ENCODE peak calls at places on chromosomes 4 and X, in six cellular contexts. One of them, this sample, is unnamed.

GRCh38 chrX:103628386-103629290 is at the start of gene TCEAL1:
- DNase-seq in brain microvascular endothelial cell: peak; percentile 12
- DNase-seq in HCT116: no peak
- DNase-seq in dorsolateral prefrontal cortex: peak; percentile 73
- DNase-seq in CD8-positive, alpha-beta T cell: peak; percentile 3
- DNase-seq in A549: no peak
- DNase-seq in this sample: no peak

GRCh38 chr4:112007361-112007760 is 137.9 kb upstream of the FAM241A start:
- DNase-seq in brain microvascular endothelial cell: no peak
- DNase-seq in HCT116: no peak
- DNase-seq in dorsolateral prefrontal cortex: no peak
- DNase-seq in CD8-positive, alpha-beta T cell: no peak
- DNase-seq in A549: no peak
- DNase-seq in this sample: no peak

GRCh38 chr4:124931050-124931449 is 218.5 kb upstream of the ANKRD50 start:
- DNase-seq in brain microvascular endothelial cell: peak; percentile 51
- DNase-seq in HCT116: no peak
- DNase-seq in dorsolateral prefrontal cortex: no peak
- DNase-seq in CD8-positive, alpha-beta T cell: no peak
- DNase-seq in A549: no peak
- DNase-seq in this sample: no peak

GRCh38 chr4:77699731-77700210 is 94.2 kb downstream of the CXCL13 start:
- DNase-seq in brain microvascular endothelial cell: peak; percentile 83
- DNase-seq in HCT116: no peak
- DNase-seq in dorsolateral prefrontal cortex: no peak
- DNase-seq in CD8-positive, alpha-beta T cell: no peak
- DNase-seq in A549: no peak
- DNase-seq in this sample: peak; percentile 26

GRCh38 chr4:24971192-24971591 is 58.4 kb upstream of the CCDC149 start:
- DNase-seq in brain microvascular endothelial cell: no peak
- DNase-seq in HCT116: no peak
- DNase-seq in dorsolateral prefrontal cortex: no peak
- DNase-seq in CD8-positive, alpha-beta T cell: no peak
- DNase-seq in A549: no peak
- DNase-seq in this sample: peak; percentile 80

GRCh38 chrX:53050841-53051240 is 2.3 kb downstream of the GPR173 start:
- DNase-seq in brain microvascular endothelial cell: no peak
- DNase-seq in HCT116: no peak
- DNase-seq in dorsolateral prefrontal cortex: no peak
- DNase-seq in CD8-positive, alpha-beta T cell: no peak
- DNase-seq in A549: no peak
- DNase-seq in this sample: no peak

GRCh38 chrX:132651411-132652086 is 162.7 kb upstream of the MBNL3 start:
- DNase-seq in brain microvascular endothelial cell: no peak
- DNase-seq in HCT116: no peak
- DNase-seq in dorsolateral prefrontal cortex: no peak
- DNase-seq in CD8-positive, alpha-beta T cell: no peak
- DNase-seq in A549: no peak
- DNase-seq in this sample: no peak

GRCh38 chrX:103742339-103742738 is 31.6 kb downstream of the TMEM31 start:
- DNase-seq in brain microvascular endothelial cell: no peak
- DNase-seq in HCT116: no peak
- DNase-seq in dorsolateral prefrontal cortex: no peak
- DNase-seq in CD8-positive, alpha-beta T cell: no peak
- DNase-seq in A549: no peak
- DNase-seq in this sample: no peak

GRCh38 chr4:187464561-187464960 is 531.0 kb upstream of the ZFP42 start:
- DNase-seq in brain microvascular endothelial cell: no peak
- DNase-seq in HCT116: no peak
- DNase-seq in dorsolateral prefrontal cortex: no peak
- DNase-seq in CD8-positive, alpha-beta T cell: no peak
- DNase-seq in A549: no peak
- DNase-seq in this sample: no peak

GRCh38 chrX:109855501-109855900 is 122.4 kb upstream of the ACSL4 start:
- DNase-seq in brain microvascular endothelial cell: no peak
- DNase-seq in HCT116: no peak
- DNase-seq in dorsolateral prefrontal cortex: no peak
- DNase-seq in CD8-positive, alpha-beta T cell: no peak
- DNase-seq in A549: no peak
- DNase-seq in this sample: no peak

GRCh38 chr4:150591284-150591874 is 9.4 kb downstream of the MAB21L2 start:
- DNase-seq in brain microvascular endothelial cell: no peak
- DNase-seq in HCT116: no peak
- DNase-seq in dorsolateral prefrontal cortex: no peak
- DNase-seq in CD8-positive, alpha-beta T cell: no peak
- DNase-seq in A549: no peak
- DNase-seq in this sample: no peak

GRCh38 chr4:89245459-89245858 is 62.1 kb downstream of the GPRIN3 start:
- DNase-seq in brain microvascular endothelial cell: no peak
- DNase-seq in HCT116: no peak
- DNase-seq in dorsolateral prefrontal cortex: no peak
- DNase-seq in CD8-positive, alpha-beta T cell: no peak
- DNase-seq in A549: no peak
- DNase-seq in this sample: no peak

GRCh38 chrX:53684415-53685192 is 1.9 kb downstream of the HUWE1 start:
- DNase-seq in brain microvascular endothelial cell: no peak
- DNase-seq in HCT116: no peak
- DNase-seq in dorsolateral prefrontal cortex: no peak
- DNase-seq in CD8-positive, alpha-beta T cell: no peak
- DNase-seq in A549: peak; percentile 1
- DNase-seq in this sample: no peak

GRCh38 chrX:10744011-10744410 is 123.6 kb upstream of the MID1 start:
- DNase-seq in brain microvascular endothelial cell: no peak
- DNase-seq in HCT116: no peak
- DNase-seq in dorsolateral prefrontal cortex: no peak
- DNase-seq in CD8-positive, alpha-beta T cell: no peak
- DNase-seq in A549: no peak
- DNase-seq in this sample: no peak

GRCh38 chr4:123616970-123617392 is 220.4 kb downstream of the SPRY1 start:
- DNase-seq in brain microvascular endothelial cell: peak; percentile 71
- DNase-seq in HCT116: no peak
- DNase-seq in dorsolateral prefrontal cortex: no peak
- DNase-seq in CD8-positive, alpha-beta T cell: peak; percentile 1
- DNase-seq in A549: no peak
- DNase-seq in this sample: no peak

GRCh38 chrX:19875051-19875432 is 12.4 kb downstream of the SH3KBP1 start:
- DNase-seq in brain microvascular endothelial cell: no peak
- DNase-seq in HCT116: peak; percentile 57
- DNase-seq in dorsolateral prefrontal cortex: no peak
- DNase-seq in CD8-positive, alpha-beta T cell: no peak
- DNase-seq in A549: no peak
- DNase-seq in this sample: no peak

GRCh38 chrX:108131471-108131870 is 39.9 kb downstream of the ATG4A start:
- DNase-seq in brain microvascular endothelial cell: peak; percentile 45
- DNase-seq in HCT116: no peak
- DNase-seq in dorsolateral prefrontal cortex: no peak
- DNase-seq in CD8-positive, alpha-beta T cell: no peak
- DNase-seq in A549: peak; percentile 9
- DNase-seq in this sample: peak; percentile 2

GRCh38 chr4:189299706-189300105 is 641.0 kb upstream of the FRG1 start:
- DNase-seq in brain microvascular endothelial cell: no peak
- DNase-seq in HCT116: no peak
- DNase-seq in dorsolateral prefrontal cortex: no peak
- DNase-seq in CD8-positive, alpha-beta T cell: no peak
- DNase-seq in A549: no peak
- DNase-seq in this sample: no peak

GRCh38 chrX:139932077-139932900 is 564 bp downstream of the ATP11C start:
- DNase-seq in brain microvascular endothelial cell: no peak
- DNase-seq in HCT116: no peak
- DNase-seq in dorsolateral prefrontal cortex: peak; percentile 48
- DNase-seq in CD8-positive, alpha-beta T cell: peak; percentile 9
- DNase-seq in A549: peak; percentile 33
- DNase-seq in this sample: no peak

GRCh38 chr4:121485190-121485804 is 104.5 kb upstream of the QRFPR start:
- DNase-seq in brain microvascular endothelial cell: no peak
- DNase-seq in HCT116: no peak
- DNase-seq in dorsolateral prefrontal cortex: no peak
- DNase-seq in CD8-positive, alpha-beta T cell: no peak
- DNase-seq in A549: no peak
- DNase-seq in this sample: no peak

GRCh38 chr4:77617203-77617602 is 11.6 kb downstream of the CXCL13 start:
- DNase-seq in brain microvascular endothelial cell: no peak
- DNase-seq in HCT116: no peak
- DNase-seq in dorsolateral prefrontal cortex: no peak
- DNase-seq in CD8-positive, alpha-beta T cell: no peak
- DNase-seq in A549: no peak
- DNase-seq in this sample: no peak

GRCh38 chr4:138816883-138817282 is 198.7 kb upstream of the NOCT start:
- DNase-seq in brain microvascular endothelial cell: no peak
- DNase-seq in HCT116: no peak
- DNase-seq in dorsolateral prefrontal cortex: no peak
- DNase-seq in CD8-positive, alpha-beta T cell: no peak
- DNase-seq in A549: no peak
- DNase-seq in this sample: no peak

GRCh38 chr4:90328558-90328957 is 201.4 kb downstream of the CCSER1 start:
- DNase-seq in brain microvascular endothelial cell: no peak
- DNase-seq in HCT116: peak; percentile 44
- DNase-seq in dorsolateral prefrontal cortex: peak; percentile 35
- DNase-seq in CD8-positive, alpha-beta T cell: no peak
- DNase-seq in A549: no peak
- DNase-seq in this sample: no peak

GRCh38 chr4:71229477-71230257 is 109.2 kb upstream of the SLC4A4 start:
- DNase-seq in brain microvascular endothelial cell: peak; percentile 43
- DNase-seq in HCT116: peak; percentile 7
- DNase-seq in dorsolateral prefrontal cortex: peak; percentile 55
- DNase-seq in CD8-positive, alpha-beta T cell: no peak
- DNase-seq in A549: peak; percentile 28
- DNase-seq in this sample: no peak

GRCh38 chr4:7715251-7716014 is 224.2 kb downstream of the AFAP1 start:
- DNase-seq in brain microvascular endothelial cell: no peak
- DNase-seq in HCT116: no peak
- DNase-seq in dorsolateral prefrontal cortex: no peak
- DNase-seq in CD8-positive, alpha-beta T cell: no peak
- DNase-seq in A549: no peak
- DNase-seq in this sample: no peak

GRCh38 chrX:39309721-39310152 is 508.5 kb downstream of the MID1IP1 start:
- DNase-seq in brain microvascular endothelial cell: peak; percentile 57
- DNase-seq in HCT116: no peak
- DNase-seq in dorsolateral prefrontal cortex: no peak
- DNase-seq in CD8-positive, alpha-beta T cell: peak; percentile 5
- DNase-seq in A549: no peak
- DNase-seq in this sample: no peak

GRCh38 chr4:151983854-151984253 is 223.0 kb upstream of the GATB start:
- DNase-seq in brain microvascular endothelial cell: no peak
- DNase-seq in HCT116: no peak
- DNase-seq in dorsolateral prefrontal cortex: no peak
- DNase-seq in CD8-positive, alpha-beta T cell: no peak
- DNase-seq in A549: no peak
- DNase-seq in this sample: no peak

DNA sequence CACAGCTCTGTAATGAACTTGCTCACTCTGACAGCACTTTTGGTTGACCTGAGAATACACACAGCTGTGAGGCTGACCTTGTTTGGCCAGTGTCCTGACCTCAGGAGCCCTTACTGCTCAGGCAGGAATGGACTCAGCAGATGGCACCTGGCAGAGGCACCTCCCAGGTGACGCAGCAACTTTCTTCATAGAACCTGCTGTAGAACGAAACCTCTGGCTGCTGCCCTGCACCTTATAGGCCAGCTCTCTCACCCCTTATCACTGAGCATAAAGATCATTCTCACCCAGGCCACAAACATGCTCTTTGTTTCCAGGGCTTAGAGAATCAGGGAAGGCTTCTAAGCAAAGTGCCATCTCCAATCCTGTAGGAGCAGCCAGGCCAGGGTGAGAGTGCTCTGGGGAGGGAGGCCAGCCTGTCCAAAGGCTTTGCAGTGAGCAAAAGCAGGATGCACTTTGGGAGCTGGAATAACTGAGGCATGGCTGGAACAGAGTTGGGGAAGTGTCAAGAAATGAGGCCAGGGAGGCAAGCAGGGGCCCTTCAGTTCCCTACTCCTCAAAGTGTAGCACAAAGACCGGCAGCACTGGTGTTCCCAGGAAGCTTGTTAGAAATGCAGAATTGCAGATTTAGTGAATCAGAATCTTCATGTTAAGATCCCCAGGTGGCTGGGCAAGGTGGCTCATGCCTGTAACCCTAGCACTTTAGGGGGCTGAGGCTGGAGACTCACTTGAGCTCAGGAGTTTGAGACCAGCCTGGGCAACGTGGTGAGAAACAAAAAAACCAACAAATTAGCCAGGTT is 13.3 kb upstream of the CENPU start:
- DNase-seq in brain microvascular endothelial cell: no peak
- DNase-seq in HCT116: no peak
- DNase-seq in dorsolateral prefrontal cortex: no peak
- DNase-seq in CD8-positive, alpha-beta T cell: no peak
- DNase-seq in A549: no peak
- DNase-seq in this sample: no peak
- H3K27ac ChIP-seq in brain microvascular endothelial cell: no peak overlapping the region
- H3K27ac ChIP-seq in HCT116: no peak overlapping the region
- H3K27ac ChIP-seq in dorsolateral prefrontal cortex: peak overlapping the region; percentile 63
- H3K27ac ChIP-seq in CD8-positive, alpha-beta T cell: no peak overlapping the region
- H3K27ac ChIP-seq in A549: no peak overlapping the region
- H3K27ac ChIP-seq in this sample: peak overlapping the region; percentile 84

GRCh38 chr4:109432676-109433075 is 939 bp upstream of the SEC24B start:
- DNase-seq in brain microvascular endothelial cell: peak; percentile 70
- DNase-seq in HCT116: no peak
- DNase-seq in dorsolateral prefrontal cortex: no peak
- DNase-seq in CD8-positive, alpha-beta T cell: no peak
- DNase-seq in A549: no peak
- DNase-seq in this sample: no peak
- H3K27ac ChIP-seq in brain microvascular endothelial cell: peak overlapping the region; percentile 85
- H3K27ac ChIP-seq in HCT116: peak overlapping the region; percentile 83
- H3K27ac ChIP-seq in dorsolateral prefrontal cortex: peak overlapping the region; percentile 88
- H3K27ac ChIP-seq in CD8-positive, alpha-beta T cell: peak overlapping the region; percentile 73
- H3K27ac ChIP-seq in A549: peak overlapping the region; percentile 100
- H3K27ac ChIP-seq in this sample: peak overlapping the region; percentile 82

GRCh38 chr4:117949621-117950020 is 84.7 kb upstream of the NDST3 start:
- DNase-seq in brain microvascular endothelial cell: no peak
- DNase-seq in HCT116: no peak
- DNase-seq in dorsolateral prefrontal cortex: no peak
- DNase-seq in CD8-positive, alpha-beta T cell: no peak
- DNase-seq in A549: no peak
- DNase-seq in this sample: no peak
- H3K27ac ChIP-seq in brain microvascular endothelial cell: no peak overlapping the region
- H3K27ac ChIP-seq in HCT116: no peak overlapping the region
- H3K27ac ChIP-seq in dorsolateral prefrontal cortex: no peak overlapping the region
- H3K27ac ChIP-seq in CD8-positive, alpha-beta T cell: no peak overlapping the region
- H3K27ac ChIP-seq in A549: no peak overlapping the region
- H3K27ac ChIP-seq in this sample: no peak overlapping the region

DNA sequence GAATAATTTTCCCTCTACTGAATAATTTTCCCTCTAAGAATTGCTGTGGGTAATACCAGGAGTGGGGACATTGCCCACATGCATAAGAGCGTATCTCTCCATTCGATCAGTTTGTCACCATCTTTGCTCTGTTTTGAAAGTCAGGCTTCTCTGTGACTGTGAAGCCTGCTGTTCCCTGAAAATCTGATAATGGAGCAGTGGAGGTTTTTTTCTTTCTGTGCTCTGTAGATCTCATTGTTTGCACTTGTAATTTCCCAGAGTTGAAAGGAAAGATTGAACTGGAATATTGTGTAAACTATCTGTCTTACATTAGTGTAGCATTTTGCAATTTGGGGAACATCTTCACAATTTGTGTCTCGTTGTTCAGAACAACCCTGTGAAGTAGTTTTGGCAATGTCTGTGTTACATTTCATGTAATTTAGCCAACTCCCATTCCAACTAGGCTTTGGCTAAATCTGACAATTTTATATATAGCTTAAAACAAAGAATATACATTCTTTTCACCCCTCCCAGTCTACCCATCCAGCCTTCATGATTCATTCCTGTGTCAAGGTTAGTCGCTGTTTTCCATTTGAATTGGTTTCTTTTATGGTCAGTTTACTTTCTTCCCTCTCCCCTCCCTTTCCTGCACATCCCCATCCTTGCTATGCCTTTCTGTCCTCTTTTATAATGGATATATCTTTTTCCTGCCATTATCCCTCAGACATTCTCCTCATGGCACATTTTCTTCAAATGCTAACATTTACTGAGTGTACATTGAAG is 4.5 kb downstream of the ZXDB start:
- DNase-seq in brain microvascular endothelial cell: no peak
- DNase-seq in HCT116: no peak
- DNase-seq in dorsolateral prefrontal cortex: no peak
- DNase-seq in CD8-positive, alpha-beta T cell: no peak
- DNase-seq in A549: no peak
- DNase-seq in this sample: no peak
- H3K27ac ChIP-seq in brain microvascular endothelial cell: peak overlapping the region; percentile 9
- H3K27ac ChIP-seq in HCT116: no peak overlapping the region
- H3K27ac ChIP-seq in dorsolateral prefrontal cortex: no peak overlapping the region
- H3K27ac ChIP-seq in CD8-positive, alpha-beta T cell: no peak overlapping the region
- H3K27ac ChIP-seq in A549: peak overlapping the region; percentile 77
- H3K27ac ChIP-seq in this sample: peak overlapping the region; percentile 74

This sample was measured in epithelial cell of prostate.